ENCODE peak calls at places on chromosomes 1 and 21, in five cellular contexts. N is mammary epithelial cell, P is psoas muscle, C is ovary, X is A549. V is an unnamed sample.

GRCh38 chr1:243256590-243256989 is 749 bp downstream of the SDCCAG8 start:
- DNase-seq in C (no peak), X (no peak), P (no peak), N (no peak), V (no peak)

GRCh38 chr21:42376338-42376982 is 10.1 kb upstream of the TFF1 start:
- DNase-seq in N (no peak), P (no peak), C (no peak), X (no peak), V (no peak)

GRCh38 chr1:5478961-5479360 is 513.3 kb downstream of the NPHP4 start:
- DNase-seq in N (no peak), X (no peak), P (no peak), C (no peak), V (no peak)

GRCh38 chr1:57400041-57400440 is 23.8 kb downstream of the DAB1 start:
- DNase-seq in P (no peak), C (no peak), X (no peak), N (no peak), V (no peak)

GRCh38 chr1:153515504-153516394 is 20.0 kb downstream of the S100A6 start:
- DNase-seq in C (no peak), N (peak), X (peak), P (no peak), V (no peak)

GRCh38 chr1:221795400-221795799 is 53.5 kb upstream of the DUSP10 start:
- DNase-seq in X (no peak), N (no peak), P (no peak), C (no peak), V (no peak)

GRCh38 chr1:152313319-152313801 is 11.7 kb downstream of the FLG start:
- DNase-seq in X (no peak), N (no peak), C (no peak), P (no peak), V (peak)

GRCh38 chr1:70896224-70896623 is 151.4 kb downstream of the PTGER3 start:
- DNase-seq in N (no peak), X (no peak), C (no peak), P (no peak), V (no peak)

GRCh38 chr1:98110674-98111073 is 189.8 kb upstream of the DPYD start:
- DNase-seq in X (peak), C (no peak), N (peak), P (no peak), V (no peak)

GRCh38 chr1:245707941-245708340 is 553.2 kb downstream of the KIF26B start:
- DNase-seq in X (no peak), N (no peak), P (no peak), C (no peak), V (no peak)

GRCh38 chr1:59738591-59739015 is 76.1 kb upstream of the HOOK1 start:
- DNase-seq in P (no peak), N (no peak), X (no peak), C (no peak), V (no peak)

GRCh38 chr21:28633803-28634572 is 358.7 kb downstream of the LTN1 start:
- DNase-seq in C (peak), X (no peak), P (peak), N (peak), V (no peak)

GRCh38 chr1:47865881-47866535 is 131.2 kb downstream of the TRABD2B start:
- DNase-seq in P (no peak), N (no peak), C (no peak), X (peak), V (no peak)

GRCh38 chr1:14983277-14983676 is 170.3 kb upstream of the TMEM51 start:
- DNase-seq in N (no peak), C (no peak), X (no peak), P (no peak), V (no peak)

GRCh38 chr21:26385721-26386120 is 187.4 kb downstream of the CYYR1 start:
- DNase-seq in X (no peak), N (peak), C (no peak), P (no peak), V (no peak)

GRCh38 chr1:59107916-59108315 is 189.0 kb upstream of the FGGY start:
- DNase-seq in N (no peak), C (no peak), P (no peak), X (no peak), V (no peak)

GRCh38 chr1:44111861-44112260 is 6.8 kb upstream of the KLF17 start:
- DNase-seq in N (no peak), X (no peak), C (no peak), P (no peak), V (no peak)

GRCh38 chr1:46520063-46520911 is 30.7 kb downstream of the DMBX1 start:
- DNase-seq in X (peak), C (no peak), N (peak), P (no peak), V (peak)

GRCh38 chr21:42737969-42738590 is 84.7 kb downstream of the PDE9A start:
- DNase-seq in P (peak), C (peak), N (no peak), X (no peak), V (no peak)

GRCh38 chr1:25562101-25562927 is 18.9 kb downstream of the LDLRAP1 start:
- DNase-seq in N (no peak), X (no peak), C (no peak), P (no peak), V (peak)

DNA sequence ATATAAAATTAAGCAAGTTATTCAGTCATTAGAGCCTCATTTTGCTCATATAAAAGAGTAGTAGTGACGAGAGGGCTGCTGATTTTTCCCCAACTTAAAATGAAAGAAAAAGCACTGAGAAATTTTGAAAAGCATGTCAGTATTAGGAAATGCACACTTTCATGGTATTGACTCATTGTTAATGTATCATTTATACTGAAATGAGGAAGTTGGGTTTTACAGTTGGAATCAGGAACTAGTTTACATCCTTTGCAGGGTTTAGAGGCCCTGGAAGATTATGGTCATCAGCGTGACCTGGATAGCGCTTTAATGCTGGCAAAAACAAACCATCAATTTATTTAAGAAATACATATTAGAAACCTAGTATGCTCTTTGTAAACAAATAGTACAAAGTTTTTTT is 94.9 kb upstream of the SGIP1 start:
- DNase-seq in X (no peak), N (peak), P (no peak), C (no peak), V (no peak)
- H3K4me3 ChIP-seq in X (no peak), N (no peak), P (no peak), C (no peak), V (no peak)

DNA sequence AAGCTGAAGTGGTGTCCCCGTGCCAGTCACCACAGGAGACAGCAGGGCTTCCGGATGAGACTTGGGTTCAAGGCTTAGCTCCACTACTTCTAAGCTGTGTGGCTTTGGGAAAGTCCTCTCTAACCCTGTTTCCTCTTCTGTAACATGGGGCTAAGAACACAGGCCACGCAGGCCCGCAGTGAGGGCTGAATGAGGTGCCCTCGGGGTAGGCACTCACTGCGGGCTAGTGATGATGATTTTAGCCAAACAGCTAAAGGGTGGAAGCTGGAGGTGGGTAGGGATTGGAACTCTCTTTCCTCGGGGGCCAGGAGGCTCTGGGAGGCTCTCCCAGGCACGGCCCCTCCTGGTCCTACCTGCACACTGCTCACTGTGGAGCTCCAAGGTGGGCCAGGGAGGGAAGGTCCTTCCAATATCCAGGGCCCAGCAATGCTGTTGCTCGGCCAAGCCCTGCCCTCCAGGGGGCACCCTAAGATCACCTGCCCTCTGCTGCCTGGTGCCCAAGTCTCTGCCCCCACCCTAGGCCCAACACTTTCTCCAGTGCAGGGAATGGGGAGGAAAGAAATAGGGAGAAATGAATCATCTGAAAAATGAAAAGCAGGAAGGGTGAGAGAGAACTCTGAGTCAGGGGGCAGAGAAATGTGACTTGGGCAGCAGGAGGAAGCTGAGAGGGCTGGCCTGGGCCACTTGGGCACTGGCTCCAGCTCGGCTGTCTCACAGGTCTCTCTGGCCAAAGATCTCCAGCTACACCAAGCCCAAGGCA is 19.2 kb upstream of the EVA1B start:
- DNase-seq in N (peak), C (peak), P (peak), X (peak), V (no peak)
- H3K27ac ChIP-seq in N (peak), C (peak), P (peak), X (peak), V (peak)

DNA sequence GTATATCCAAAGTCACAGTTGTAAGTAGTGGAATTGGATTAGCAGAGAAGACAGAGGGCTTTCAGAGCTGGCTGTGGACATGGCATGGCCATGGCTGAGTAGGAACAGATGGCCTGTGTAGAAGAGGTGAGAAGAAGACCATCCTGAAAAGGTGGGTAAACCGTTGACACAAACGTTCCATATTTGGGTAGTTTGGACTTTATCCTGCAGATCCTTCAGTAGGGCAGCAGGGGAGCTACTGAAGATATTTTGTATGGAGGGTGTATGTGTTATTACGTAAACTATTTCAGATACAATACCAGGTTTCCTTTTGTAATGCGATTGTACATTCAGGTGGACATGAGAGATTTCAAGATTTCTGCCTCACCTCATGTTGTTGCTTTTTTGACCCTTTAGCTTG is 1.6 kb downstream of the UTP11 start:
- DNase-seq in X (no peak), P (no peak), N (no peak), C (no peak), V (no peak)
- H3K4me3 ChIP-seq in X (no peak), P (peak), N (no peak), C (no peak), V (no peak)

GRCh38 chr1:99782920-99783319 is 16.5 kb upstream of the FRRS1 start:
- DNase-seq in P (no peak), N (no peak), X (no peak), C (no peak), V (no peak)
- H3K27ac ChIP-seq in P (no peak), N (no peak), X (no peak), C (no peak), V (no peak)

DNA sequence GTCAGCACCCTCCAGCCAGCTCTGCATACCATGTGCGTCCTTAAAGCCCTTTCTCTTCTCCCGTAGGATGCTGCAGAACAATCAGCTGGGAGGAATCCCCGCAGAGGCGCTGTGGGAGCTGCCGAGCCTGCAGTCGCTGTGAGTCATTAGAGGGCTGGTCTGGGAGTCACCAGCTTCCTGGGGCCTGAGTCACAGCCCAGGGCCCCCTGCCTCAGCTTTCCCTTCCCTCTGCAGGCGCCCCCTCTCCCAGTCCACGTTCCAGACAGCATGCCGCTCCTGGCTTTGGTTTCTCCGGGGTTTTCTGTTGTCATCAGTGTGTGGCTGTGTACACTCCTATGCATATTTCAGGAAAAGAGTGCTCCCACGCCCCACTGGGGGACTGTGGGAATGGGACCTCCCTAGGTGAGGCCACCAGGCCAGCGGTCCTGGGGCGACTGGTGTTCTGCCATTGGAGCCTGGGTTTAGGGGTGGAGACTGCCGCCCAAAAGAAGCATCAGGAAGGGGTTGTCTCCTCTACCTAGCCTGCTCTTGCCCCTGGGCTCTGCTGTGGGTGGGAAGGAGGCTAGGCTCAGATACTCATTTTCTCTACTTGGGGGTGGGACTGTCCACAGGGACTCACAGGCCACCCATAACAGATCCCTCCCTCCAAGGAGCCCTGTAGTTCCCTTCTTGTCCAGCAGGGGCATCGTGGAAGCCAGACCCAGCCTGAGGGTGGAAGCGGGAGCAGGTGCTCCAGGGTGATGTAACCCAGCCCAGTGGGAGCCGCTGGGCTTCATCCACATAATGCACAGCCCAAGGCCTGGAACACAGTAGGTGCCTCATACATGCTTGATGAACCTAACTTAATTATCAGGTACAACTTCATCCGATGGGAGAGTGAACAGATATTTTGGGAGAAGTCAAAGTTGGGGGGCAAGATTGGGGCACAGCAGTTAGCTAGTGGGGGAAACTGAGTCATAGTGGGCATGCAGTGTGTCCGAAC is 42.5 kb downstream of the LGR6 start:
- DNase-seq in P (peak), N (peak), C (peak), X (peak), V (no peak)
- H3K4me3 ChIP-seq in P (no peak), N (no peak), C (no peak), X (peak), V (no peak)

GRCh38 chr1:235642021-235642942 is 7.3 kb downstream of the GNG4 start:
- DNase-seq in C (no peak), N (peak), X (no peak), P (no peak), V (no peak)

GRCh38 chr1:235642943-235643371 is 6.6 kb downstream of the GNG4 start:
- DNase-seq in C (no peak), P (no peak), X (no peak), N (no peak), V (no peak)

GRCh38 chr1:235640580-235640979 is 9.0 kb downstream of the GNG4 start:
- DNase-seq in P (no peak), N (no peak), X (no peak), C (no peak), V (no peak)

GRCh38 chr1:235637756-235638155 is 11.8 kb downstream of the GNG4 start:
- DNase-seq in P (no peak), N (no peak), C (no peak), X (no peak), V (no peak)

GRCh38 chr1:235639586-235640205 is 9.9 kb downstream of the GNG4 start:
- DNase-seq in C (no peak), N (no peak), X (no peak), P (no peak), V (no peak)
- H3K27ac ChIP-seq in C (no peak), N (no peak), X (no peak), P (no peak), V (no peak)

DNA sequence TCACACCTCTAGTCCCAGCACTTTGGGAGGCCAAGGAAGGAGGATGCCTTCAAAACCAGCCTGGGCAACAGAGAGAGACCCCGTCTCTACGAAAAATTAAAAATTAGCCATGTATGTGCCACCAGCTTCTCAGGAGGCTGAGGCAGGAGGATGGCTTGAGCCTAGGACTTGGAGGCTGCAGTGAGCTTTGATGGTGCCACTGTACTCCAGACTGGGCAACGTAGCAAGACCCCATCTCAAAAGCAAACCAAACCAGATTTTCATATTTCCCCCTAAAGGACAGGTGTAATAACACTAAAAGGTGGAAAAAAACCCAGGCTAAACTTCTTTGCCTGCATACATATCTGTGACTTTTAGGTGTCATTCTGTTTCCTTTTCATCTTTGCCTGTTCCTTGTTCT is 3.7 kb downstream of the UCK2 start:
- DNase-seq in C (no peak), N (no peak), P (no peak), X (no peak), V (no peak)
- H3K4me3 ChIP-seq in C (no peak), N (no peak), P (no peak), X (no peak), V (no peak)

V was measured in left lung.